ENCODE peak calls at places on chromosome 10, in nine cellular contexts. Y is HEK293T; G is HuH-7.5; A is Kasumi-1; H is pancreas; V is activated CD4-positive, alpha-beta T cell treated with anti-CD3 and anti-CD28 coated beads, Interleukin-2, amount 50 U/mL, for 48 hours; J is endodermal cell; Z is heart right ventricle; F is upper lobe of right lung. S is an unnamed sample.

GRCh38 chr10:90342480-90342879 is 515.4 kb downstream of the HTR7 start:
- DNase-seq in Y (no peak), G (no peak), A (no peak), H (no peak), V (no peak), J (no peak), Z (no peak), F (no peak), S (no peak)

GRCh38 chr10:13632879-13633437 is 46.2 kb downstream of the PRPF18 start:
- DNase-seq in Y (no peak), G (no peak), A (no peak), H (no peak), V (no peak), J (no peak), Z (peak), F (no peak), S (no peak)

GRCh38 chr10:131964298-131964697 is 17.4 kb downstream of the BNIP3 start:
- DNase-seq in Y (no peak), G (no peak), A (no peak), H (no peak), V (no peak), J (no peak), Z (no peak), F (no peak), S (no peak)

GRCh38 chr10:110392860-110393732 is 88.4 kb upstream of the SMNDC1 start:
- DNase-seq in Y (no peak), G (no peak), A (no peak), H (no peak), V (no peak), J (no peak), Z (no peak), F (no peak), S (no peak)

GRCh38 chr10:103800110-103800509 is 55.3 kb downstream of the SH3PXD2A start:
- DNase-seq in Y (no peak), G (no peak), A (no peak), H (no peak), V (no peak), J (no peak), Z (no peak), F (no peak), S (no peak)

GRCh38 chr10:118958984-118959916 is 70.3 kb upstream of the NANOS1 start:
- DNase-seq in Y (no peak), G (no peak), A (peak), H (no peak), V (no peak), J (peak), Z (peak), F (no peak), S (peak)

GRCh38 chr10:131920693-131921092 is 19.9 kb downstream of the PPP2R2D start:
- DNase-seq in Y (no peak), G (no peak), A (no peak), H (no peak), V (no peak), J (peak), Z (no peak), F (no peak), S (no peak)

GRCh38 chr10:62654966-62655336 is 149.6 kb upstream of the ADO start:
- DNase-seq in Y (no peak), G (no peak), A (no peak), H (no peak), V (no peak), J (no peak), Z (no peak), F (no peak), S (no peak)

GRCh38 chr10:86195521-86195920 is 171.1 kb downstream of the GRID1 start:
- DNase-seq in Y (no peak), G (no peak), A (no peak), H (no peak), V (no peak), J (no peak), Z (no peak), F (peak), S (no peak)

GRCh38 chr10:31602541-31603244 is 283.7 kb downstream of the ZEB1 start:
- DNase-seq in Y (no peak), G (no peak), A (no peak), H (peak), V (no peak), J (peak), Z (peak), F (peak), S (peak)

GRCh38 chr10:70575874-70576802 is 26.4 kb downstream of the PRF1 start:
- DNase-seq in Y (no peak), G (no peak), A (peak), H (peak), V (peak), J (no peak), Z (peak), F (peak), S (no peak)